ENCODE peak calls at places on chromosomes 5 and 9, in seven cellular contexts. T, Y, H, R, B, E and P are unnamed samples.

GRCh38 chr9:109251080-109251775 is 69.6 kb downstream of the EPB41L4B start:
- DNase-seq in R (no peak), H (peak; percentile 74), Y (no peak), E (peak; percentile 48), T (peak; percentile 65), B (peak; percentile 28), P (no peak)

GRCh38 chr5:11905209-11905608 is 963 bp upstream of the CTNND2 start:
- DNase-seq in H (no peak), T (no peak), E (no peak), R (no peak), Y (no peak), B (no peak), P (no peak)

GRCh38 chr9:134597957-134598883 is 43.4 kb upstream of the COL5A1 start:
- DNase-seq in E (no peak), H (peak; percentile 48), Y (no peak), B (no peak), R (no peak), T (no peak), P (no peak)

GRCh38 chr9:80797841-80798688 is 891.3 kb downstream of the TLE1 start:
- DNase-seq in R (no peak), H (no peak), Y (no peak), B (no peak), E (peak; percentile 52), T (peak; percentile 63), P (no peak)

GRCh38 chr9:95834281-95834907 is 41.1 kb upstream of the ERCC6L2 start:
- DNase-seq in E (no peak), H (no peak), Y (no peak), R (no peak), B (no peak), T (peak; percentile 61), P (no peak)

GRCh38 chr9:36337002-36337401 is 63.1 kb downstream of the RNF38 start:
- DNase-seq in R (no peak), T (no peak), Y (no peak), H (no peak), B (no peak), E (no peak), P (no peak)

GRCh38 chr9:110033869-110034268 is 174.1 kb downstream of the C9orf152 start:
- DNase-seq in H (no peak), E (no peak), Y (no peak), T (no peak), R (no peak), B (no peak), P (no peak)

GRCh38 chr5:33258553-33258952 is 182.2 kb upstream of the TARS1 start:
- DNase-seq in B (no peak), E (no peak), H (no peak), R (no peak), Y (no peak), T (peak; percentile 43), P (no peak)

GRCh38 chr5:59390074-59390659 is 503.4 kb downstream of the PDE4D start:
- DNase-seq in T (peak; percentile 20), E (peak; percentile 29), H (no peak), R (no peak), Y (no peak), B (no peak), P (no peak)

GRCh38 chr5:14741721-14742426 is 77.4 kb downstream of the OTULIN start:
- DNase-seq in E (no peak), R (no peak), T (no peak), B (no peak), Y (no peak), H (no peak), P (no peak)

GRCh38 chr5:82387041-82387818 is 109.1 kb upstream of the RPS23 start:
- DNase-seq in B (no peak), T (peak; percentile 18), H (peak; percentile 66), E (no peak), R (no peak), Y (no peak), P (no peak)

GRCh38 chr9:123761905-123762605 is 167.9 kb downstream of the DENND1A start:
- DNase-seq in B (peak; percentile 35), R (no peak), T (no peak), E (no peak), H (no peak), Y (no peak), P (no peak)

GRCh38 chr5:180596115-180596667 is 4.9 kb upstream of the SCGB3A1 start:
- DNase-seq in E (no peak), Y (no peak), B (no peak), R (no peak), T (no peak), H (no peak), P (peak; percentile 8)

GRCh38 chr9:84781431-84781830 is 111.9 kb downstream of the NTRK2 start:
- DNase-seq in T (no peak), B (no peak), Y (no peak), R (no peak), H (no peak), E (no peak), P (peak; percentile 15)

GRCh38 chr5:92694067-92694466 is 887.0 kb downstream of the NR2F1-AS1 start:
- DNase-seq in E (no peak), T (no peak), B (no peak), R (no peak), H (no peak), Y (no peak), P (no peak)

GRCh38 chr5:122906768-122907167 is 61.4 kb downstream of the SNX24 start:
- DNase-seq in H (no peak), T (peak; percentile 22), B (no peak), Y (no peak), E (no peak), R (no peak), P (no peak)

GRCh38 chr9:118326326-118326725 is 622.1 kb downstream of the TLR4 start:
- DNase-seq in B (no peak), R (no peak), Y (no peak), E (no peak), T (no peak), H (no peak), P (no peak)

GRCh38 chr9:118336167-118336951 is 632.2 kb downstream of the TLR4 start:
- DNase-seq in H (no peak), Y (no peak), B (no peak), R (no peak), T (no peak), E (no peak), P (no peak)

GRCh38 chr9:118325757-118326156 is 621.6 kb downstream of the TLR4 start:
- DNase-seq in R (no peak), E (no peak), T (no peak), H (no peak), B (no peak), Y (no peak), P (no peak)

GRCh38 chr9:118331622-118332045 is 627.4 kb downstream of the TLR4 start:
- DNase-seq in H (peak; percentile 68), T (no peak), R (no peak), B (no peak), E (no peak), Y (no peak), P (no peak)

DNA sequence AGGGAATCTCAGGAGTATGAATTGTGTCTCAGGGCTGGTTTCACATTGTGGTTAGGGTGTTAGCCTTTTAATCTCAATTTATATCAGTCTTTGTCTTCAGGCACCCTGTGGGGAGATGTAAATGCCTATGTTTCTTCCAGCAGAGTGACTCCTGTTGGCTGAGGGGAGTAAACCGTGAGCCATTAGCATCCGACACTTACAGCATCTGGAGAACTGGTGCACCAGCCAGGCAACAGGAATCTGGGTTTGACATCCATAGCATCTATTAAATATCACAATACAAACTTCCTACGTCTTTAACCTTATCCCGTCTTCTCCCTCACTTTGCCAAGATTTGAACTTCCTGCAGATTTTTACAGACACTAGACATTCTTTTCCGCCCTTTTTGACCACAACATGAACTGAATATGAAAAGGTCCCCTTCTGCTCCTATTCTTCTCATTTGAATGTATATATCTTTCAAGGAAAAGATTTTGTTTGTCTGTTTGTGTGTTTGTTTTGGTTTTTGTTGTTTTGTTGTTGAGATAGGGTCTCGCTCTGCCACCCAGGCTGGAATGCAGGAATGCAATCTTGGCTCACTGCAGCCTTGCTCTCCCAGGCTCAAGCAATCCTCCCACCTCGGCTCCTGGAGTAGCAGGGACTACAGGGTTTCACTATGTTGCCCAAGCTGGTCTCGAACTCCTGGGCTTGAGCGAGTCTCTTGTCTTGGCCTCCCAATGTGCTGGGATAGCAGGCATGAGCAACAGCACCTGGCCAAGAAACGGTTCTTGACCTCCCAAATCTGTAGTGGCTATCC is 626.2 kb downstream of the TLR4 start:
- DNase-seq in H (no peak), Y (no peak), T (no peak), B (peak; percentile 44), E (no peak), R (no peak), P (no peak)
- TF ChIP-seq CTCF in H (no peak), Y (no peak), T (no peak), B (peak; percentile 41), E (no peak), R (no peak), P (no peak)

DNA sequence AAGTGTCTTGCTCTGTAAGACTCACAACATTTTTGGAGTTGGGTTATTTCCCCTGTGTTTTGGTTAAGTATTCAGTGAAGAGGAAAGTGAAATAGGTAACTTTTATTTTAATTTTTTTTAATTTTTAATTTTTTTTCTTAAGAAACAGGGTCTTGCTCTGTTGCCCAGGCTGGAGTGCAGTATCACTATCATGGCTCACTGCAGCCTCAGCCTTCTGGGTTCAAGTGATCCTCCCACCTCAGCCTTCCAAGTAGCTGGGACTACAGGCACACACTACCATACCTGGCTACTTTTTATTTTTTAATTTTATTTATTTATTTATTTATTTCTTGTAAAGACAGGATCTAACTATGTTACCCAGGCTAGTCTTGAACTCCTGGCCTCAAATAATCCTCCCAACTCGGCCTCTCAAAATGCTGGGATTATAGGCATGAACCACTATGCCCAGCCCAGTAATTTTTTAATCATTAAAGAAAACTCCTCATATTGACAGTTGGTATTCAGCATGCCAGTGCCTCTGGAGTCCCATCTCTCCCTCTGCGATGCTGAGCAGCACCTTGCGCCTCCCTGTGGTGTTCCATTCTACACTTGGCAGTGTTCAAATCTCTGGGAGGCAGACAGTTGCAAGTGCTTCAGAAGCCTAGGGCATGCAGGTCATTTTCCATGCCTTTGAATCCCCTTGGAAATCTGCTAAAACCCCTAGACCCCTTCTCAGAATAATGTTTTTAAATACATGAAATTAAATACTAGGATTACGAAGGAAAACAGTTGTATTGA is 41.1 kb downstream of the GARNL3 start:
- DNase-seq in E (no peak), T (no peak), B (no peak), H (no peak), Y (no peak), R (no peak), P (no peak)
- TF ChIP-seq CTCF in E (no peak), T (no peak), B (peak; percentile 43), H (no peak), Y (no peak), R (no peak), P (no peak)

GRCh38 chr5:90424245-90424644 is 14.7 kb upstream of the CETN3 start:
- DNase-seq in T (no peak), H (no peak), Y (no peak), R (no peak), B (no peak), E (no peak), P (no peak)
- TF ChIP-seq CTCF in T (no peak), H (no peak), Y (no peak), R (no peak), B (no peak), E (no peak), P (no peak)

DNA sequence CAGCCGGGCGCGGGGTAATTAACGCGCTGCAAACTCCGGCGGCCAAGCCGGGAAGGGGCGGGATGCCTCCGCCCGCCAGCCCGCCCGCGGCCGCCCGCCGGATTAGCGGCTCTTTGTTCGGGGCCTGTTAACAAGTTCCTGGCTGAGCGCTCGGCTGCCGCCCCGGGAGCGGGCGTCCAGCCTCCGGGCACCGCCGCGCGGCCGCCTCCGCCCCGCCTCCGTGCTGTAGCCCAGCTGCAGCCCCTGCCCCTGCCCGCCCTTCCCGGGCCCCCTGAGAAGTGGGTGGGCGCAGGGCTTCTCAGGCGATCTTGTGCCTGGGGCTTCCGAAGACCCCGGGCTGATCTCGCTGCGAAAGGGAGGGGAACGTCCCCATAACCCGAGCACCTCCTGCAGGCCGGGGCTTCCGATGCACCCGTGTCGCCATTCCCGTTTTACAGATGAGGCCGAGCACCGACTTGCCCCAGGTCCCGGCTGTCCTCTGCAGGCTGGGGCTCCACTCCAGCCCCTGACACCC is 7.6 kb downstream of the UNC5A start:
- DNase-seq in T (no peak), Y (no peak), B (peak; percentile 79), E (no peak), H (no peak), R (no peak), P (peak; percentile 68)
- TF ChIP-seq CTCF in T (peak; percentile 29), Y (no peak), B (peak; percentile 75), E (peak; percentile 14), H (peak; percentile 13), R (no peak), P (peak; percentile 2)